ENCODE peak calls at places on chromosomes 1 and 21, in nine cellular contexts. O, A, B, Y, I, Z, Q, X and H are unnamed samples.

GRCh38 chr1:154629160-154630073 is 21.4 kb upstream of the ADAR start:
- DNase-seq in O (no peak), A (no peak), B (no peak), Y (no peak), I (no peak), Z (no peak), Q (no peak), X (no peak), H (no peak)

GRCh38 chr1:203274603-203275381 is 30.5 kb upstream of the BTG2 start:
- DNase-seq in O (no peak), A (peak; percentile 75), B (no peak), Y (peak; percentile 42), I (no peak), Z (no peak), Q (no peak), X (no peak), H (peak; percentile 44)

GRCh38 chr21:43771199-43771675 is 4.9 kb downstream of the CSTB start:
- DNase-seq in O (no peak), A (no peak), B (no peak), Y (no peak), I (no peak), Z (no peak), Q (no peak), X (no peak), H (no peak)

GRCh38 chr1:206030714-206031113 is 7.0 kb upstream of the CTSE start:
- DNase-seq in O (peak; percentile 65), A (peak; percentile 81), B (peak; percentile 58), Y (peak; percentile 26), I (peak; percentile 80), Z (peak; percentile 73), Q (peak; percentile 82), X (no peak), H (peak; percentile 91)

GRCh38 chr21:42525228-42525604 is 11.6 kb downstream of the SLC37A1 start:
- DNase-seq in O (no peak), A (peak; percentile 38), B (no peak), Y (no peak), I (peak; percentile 54), Z (no peak), Q (peak; percentile 40), X (no peak), H (no peak)

GRCh38 chr1:58395355-58395754 is 151.2 kb downstream of the OMA1 start:
- DNase-seq in O (no peak), A (peak; percentile 85), B (peak; percentile 93), Y (peak; percentile 74), I (no peak), Z (no peak), Q (no peak), X (no peak), H (peak; percentile 63)

GRCh38 chr1:206766251-206766856 is 4.2 kb upstream of the IL19 start:
- DNase-seq in O (peak; percentile 77), A (peak; percentile 91), B (peak; percentile 66), Y (peak; percentile 31), I (peak; percentile 7), Z (peak; percentile 3), Q (no peak), X (peak; percentile 70), H (no peak)

GRCh38 chr21:15742694-15743093 is 12.9 kb downstream of the USP25 start:
- DNase-seq in O (no peak), A (no peak), B (no peak), Y (no peak), I (no peak), Z (no peak), Q (no peak), X (no peak), H (peak; percentile 63)

GRCh38 chr1:211606327-211606913 is 27.5 kb upstream of the SLC30A1 start:
- DNase-seq in O (peak; percentile 22), A (no peak), B (no peak), Y (no peak), I (no peak), Z (no peak), Q (no peak), X (no peak), H (no peak)

GRCh38 chr1:42931911-42932422 is 26.7 kb downstream of the SLC2A1 start:
- DNase-seq in O (peak; percentile 85), A (no peak), B (no peak), Y (no peak), I (no peak), Z (peak; percentile 77), Q (peak; percentile 15), X (peak; percentile 81), H (peak; percentile 65)